ENCODE peak calls at places on chromosomes 16 and 17, in nine cellular contexts. A, S, M, B, C, T, G, W and Q are unnamed samples.

GRCh38 chr16:88639231-88640038 is 1.1 kb downstream of the IL17C start:
- DNase-seq in T (no peak), C (no peak), W (no peak), B (no peak), M (peak), G (peak), S (no peak), A (no peak), Q (no peak)

GRCh38 chr17:83196973-83197880 is 117.8 kb downstream of the METRNL start:
- DNase-seq in W (no peak), G (peak), S (peak), B (no peak), C (no peak), T (no peak), M (no peak), A (no peak), Q (peak)

GRCh38 chr17:19626079-19626478 is 22.5 kb upstream of the ALDH3A2 start:
- DNase-seq in A (no peak), T (no peak), M (no peak), G (no peak), C (no peak), W (no peak), B (no peak), S (no peak), Q (no peak)

GRCh38 chr16:68356249-68356918 is 45.6 kb downstream of the PRMT7 start:
- DNase-seq in T (peak), C (peak), A (peak), S (no peak), G (peak), M (peak), W (no peak), B (peak), Q (peak)

GRCh38 chr16:85555549-85556455 is 57.3 kb upstream of the GSE1 start:
- DNase-seq in T (no peak), G (no peak), W (peak), A (peak), B (no peak), C (no peak), S (peak), M (peak), Q (no peak)

GRCh38 chr16:49932943-49933342 is 77.0 kb upstream of the ZNF423 start:
- DNase-seq in C (no peak), M (no peak), G (no peak), T (no peak), S (no peak), B (no peak), W (peak), A (no peak), Q (no peak)

GRCh38 chr17:2718150-2718938 is 6.8 kb upstream of the CLUH start:
- DNase-seq in W (no peak), A (no peak), G (no peak), M (no peak), T (no peak), C (no peak), S (no peak), B (peak), Q (no peak)

GRCh38 chr16:85637808-85638186 is 24.7 kb downstream of the GSE1 start:
- DNase-seq in M (no peak), B (no peak), T (no peak), S (no peak), G (no peak), C (no peak), W (no peak), A (no peak), Q (no peak)

GRCh38 chr17:75514299-75515228 is 773 bp downstream of the CASKIN2 start:
- DNase-seq in M (no peak), C (no peak), A (no peak), B (no peak), T (no peak), G (peak), W (peak), S (no peak), Q (no peak)

GRCh38 chr17:14604920-14605599 is 304.2 kb downstream of the HS3ST3B1 start:
- DNase-seq in M (no peak), A (peak), T (no peak), W (no peak), C (no peak), B (no peak), G (no peak), S (peak), Q (no peak)

GRCh38 chr17:81927145-81927652 is 336 bp downstream of the MAFG start:
- DNase-seq in G (no peak), T (no peak), S (no peak), W (peak), M (no peak), C (no peak), B (no peak), A (no peak), Q (no peak)

GRCh38 chr16:57054771-57055170 is 37.6 kb upstream of the CPNE2 start:
- DNase-seq in M (no peak), B (no peak), G (no peak), C (no peak), A (no peak), S (no peak), T (no peak), W (no peak), Q (no peak)

GRCh38 chr16:7270006-7270405 is 62.6 kb upstream of the RBFOX1 start:
- DNase-seq in A (no peak), G (no peak), S (no peak), W (no peak), B (no peak), M (no peak), C (no peak), T (no peak), Q (no peak)

GRCh38 chr16:80591071-80591935 is 50.5 kb downstream of the DYNLRB2 start:
- DNase-seq in G (no peak), W (no peak), S (no peak), A (peak), T (peak), M (no peak), B (no peak), C (no peak), Q (no peak)

GRCh38 chr17:77839324-77840155 is 119.0 kb upstream of the TNRC6C start:
- DNase-seq in G (no peak), B (no peak), A (no peak), M (peak), W (no peak), T (no peak), S (no peak), C (no peak), Q (no peak)

GRCh38 chr16:72999541-73000019 is 48.3 kb downstream of the ZFHX3 start:
- DNase-seq in W (no peak), T (no peak), S (no peak), G (no peak), B (no peak), M (no peak), A (no peak), C (no peak), Q (no peak)

GRCh38 chr17:70130274-70130673 is 39.1 kb upstream of the KCNJ2 start:
- DNase-seq in S (no peak), M (no peak), B (no peak), G (no peak), W (no peak), C (no peak), T (no peak), A (no peak), Q (no peak)